ENCODE peak calls at places on chromosomes 11 and 22, in four cellular contexts. One of them, this sample, is unnamed.

GRCh38 chr11:105177658-105178057 is 38.1 kb upstream of the CARD18 start:
- DNase-seq in breast epithelium: no peak
- DNase-seq in NCI-H748 treated with DMSO at 0.1 percent for 48 hours: no peak
- DNase-seq in EH: peak
- DNase-seq in this sample: no peak

GRCh38 chr11:65478411-65479183 is 20.2 kb upstream of the MALAT1 start:
- DNase-seq in breast epithelium: no peak
- DNase-seq in NCI-H748 treated with DMSO at 0.1 percent for 48 hours: no peak
- DNase-seq in EH: peak
- DNase-seq in this sample: no peak

GRCh38 chr11:111644922-111645321 is 42.7 kb downstream of the SIK2 start:
- DNase-seq in breast epithelium: no peak
- DNase-seq in NCI-H748 treated with DMSO at 0.1 percent for 48 hours: no peak
- DNase-seq in EH: no peak
- DNase-seq in this sample: no peak

GRCh38 chr11:125073616-125074483 is 10.7 kb downstream of the SLC37A2 start:
- DNase-seq in breast epithelium: no peak
- DNase-seq in NCI-H748 treated with DMSO at 0.1 percent for 48 hours: no peak
- DNase-seq in EH: no peak
- DNase-seq in this sample: no peak

GRCh38 chr11:72951815-72952340 is 137.7 kb downstream of the ATG16L2 start:
- DNase-seq in breast epithelium: no peak
- DNase-seq in NCI-H748 treated with DMSO at 0.1 percent for 48 hours: no peak
- DNase-seq in EH: no peak
- DNase-seq in this sample: no peak

GRCh38 chr22:46866591-46866990 is 104.1 kb downstream of the TBC1D22A start:
- DNase-seq in breast epithelium: no peak
- DNase-seq in NCI-H748 treated with DMSO at 0.1 percent for 48 hours: no peak
- DNase-seq in EH: peak
- DNase-seq in this sample: no peak

GRCh38 chr11:70854891-70855556 is 397.4 kb downstream of the SHANK2 start:
- DNase-seq in breast epithelium: no peak
- DNase-seq in NCI-H748 treated with DMSO at 0.1 percent for 48 hours: peak
- DNase-seq in EH: no peak
- DNase-seq in this sample: peak

GRCh38 chr22:39428597-39429071 is 28.2 kb upstream of the MGAT3 start:
- DNase-seq in breast epithelium: no peak
- DNase-seq in NCI-H748 treated with DMSO at 0.1 percent for 48 hours: peak
- DNase-seq in EH: peak
- DNase-seq in this sample: peak

GRCh38 chr11:36427079-36427478 is 83.0 kb downstream of the TRAF6 start:
- DNase-seq in breast epithelium: no peak
- DNase-seq in NCI-H748 treated with DMSO at 0.1 percent for 48 hours: no peak
- DNase-seq in EH: peak
- DNase-seq in this sample: no peak

GRCh38 chr11:16987205-16987568 is 27.0 kb downstream of the PLEKHA7 start:
- DNase-seq in breast epithelium: no peak
- DNase-seq in NCI-H748 treated with DMSO at 0.1 percent for 48 hours: no peak
- DNase-seq in EH: no peak
- DNase-seq in this sample: no peak

GRCh38 chr11:27280131-27280530 is 82.9 kb downstream of the CCDC34 start:
- DNase-seq in breast epithelium: no peak
- DNase-seq in NCI-H748 treated with DMSO at 0.1 percent for 48 hours: no peak
- DNase-seq in EH: no peak
- DNase-seq in this sample: no peak

GRCh38 chr11:119739021-119739703 is 10.2 kb upstream of the NECTIN1 start:
- DNase-seq in breast epithelium: no peak
- DNase-seq in NCI-H748 treated with DMSO at 0.1 percent for 48 hours: no peak
- DNase-seq in EH: no peak
- DNase-seq in this sample: peak

This sample was measured in NCI-H146.